ENCODE peak calls at places on chromosomes 3 and 15, in six cellular contexts. Y is CD8-positive, alpha-beta T cell; G is mammary epithelial cell; U is brain microvascular endothelial cell; R is HepG2; C is GM23248. F is an unnamed sample.

GRCh38 chr3:38542401-38543298 is 46.5 kb downstream of the EXOG start:
- DNase-seq in Y (no peak), C (no peak), R (no peak), U (no peak), G (no peak), F (no peak)

GRCh38 chr15:58472821-58473581 is 41.2 kb downstream of the LIPC start:
- DNase-seq in C (no peak), G (peak; percentile 88), R (no peak), U (no peak), Y (peak; percentile 27), F (peak; percentile 28)

GRCh38 chr3:173221010-173221409 is 80.0 kb upstream of the SPATA16 start:
- DNase-seq in R (peak; percentile 5), G (peak; percentile 1), U (no peak), Y (no peak), C (peak; percentile 43), F (no peak)

GRCh38 chr15:62809106-62809967 is 233.2 kb upstream of the TPM1 start:
- DNase-seq in U (peak; percentile 31), R (peak; percentile 23), C (peak; percentile 78), Y (no peak), G (peak; percentile 32), F (no peak)

GRCh38 chr15:63234479-63234878 is 42.9 kb upstream of the APH1B start:
- DNase-seq in U (peak; percentile 80), R (no peak), C (peak; percentile 68), Y (no peak), G (peak; percentile 44), F (peak; percentile 65)

GRCh38 chr15:71547066-71547465 is 263.3 kb upstream of the NR2E3 start:
- DNase-seq in G (no peak), Y (no peak), R (no peak), C (no peak), U (no peak), F (no peak)

GRCh38 chr3:181561130-181561529 is 150.6 kb upstream of the SOX2 start:
- DNase-seq in R (no peak), U (no peak), C (no peak), Y (no peak), G (no peak), F (no peak)

GRCh38 chr3:25664066-25664809 is 469 bp downstream of the TOP2B start:
- DNase-seq in U (peak; percentile 39), G (peak; percentile 57), C (peak; percentile 81), R (peak; percentile 29), Y (peak; percentile 56), F (peak; percentile 66)

GRCh38 chr3:156997351-156997750 is 162.6 kb downstream of the CCNL1 start:
- DNase-seq in R (no peak), U (no peak), G (peak; percentile 43), C (peak; percentile 35), Y (no peak), F (no peak)

GRCh38 chr15:78341057-78341763 is 1.1 kb downstream of the CRABP1 start:
- DNase-seq in U (no peak), R (no peak), G (peak; percentile 21), C (no peak), Y (no peak), F (no peak)

GRCh38 chr15:78343431-78343830 is 3.3 kb downstream of the CRABP1 start:
- DNase-seq in U (no peak), G (no peak), C (no peak), Y (no peak), R (no peak), F (no peak)

GRCh38 chr15:78350058-78350457 is 9.9 kb downstream of the CRABP1 start:
- DNase-seq in C (no peak), U (no peak), G (no peak), Y (no peak), R (no peak), F (no peak)

GRCh38 chr15:78347586-78348543 is 7.7 kb downstream of the CRABP1 start:
- DNase-seq in G (peak; percentile 23), U (no peak), Y (no peak), C (no peak), R (no peak), F (no peak)

GRCh38 chr15:78345726-78346125 is 5.6 kb downstream of the CRABP1 start:
- DNase-seq in U (no peak), R (no peak), C (no peak), G (no peak), Y (no peak), F (no peak)
- H3K27me3 ChIP-seq in U (peaks cover 57% of the 10 kb centered on the region), R (peaks cover 57% of the 10 kb centered on the region), C (peaks cover 54% of the 10 kb centered on the region), G (peaks cover 20% of the 10 kb centered on the region), Y (peaks cover 7% of the 10 kb centered on the region), F (peaks cover 47% of the 10 kb centered on the region)

GRCh38 chr15:37585966-37586656 is 348.3 kb upstream of the TMCO5A start:
- DNase-seq in C (peak; percentile 80), G (no peak), Y (no peak), R (no peak), U (peak; percentile 7), F (peak; percentile 42)
- H3K27me3 ChIP-seq in C (peaks cover 29% of the 10 kb centered on the region), G (no peaks in the 10 kb centered on the region), Y (no peaks in the 10 kb centered on the region), R (no peaks in the 10 kb centered on the region), U (no peaks in the 10 kb centered on the region), F (no peaks in the 10 kb centered on the region)

GRCh38 chr3:73510298-73510697 is 114.4 kb downstream of the PDZRN3 start:
- DNase-seq in C (peak; percentile 12), U (no peak), Y (no peak), R (no peak), G (no peak), F (no peak)
- H3K27me3 ChIP-seq in C (no peaks in the 10 kb centered on the region), U (no peaks in the 10 kb centered on the region), Y (no peaks in the 10 kb centered on the region), R (no peaks in the 10 kb centered on the region), G (no peaks in the 10 kb centered on the region), F (no peaks in the 10 kb centered on the region)

GRCh38 chr15:77698481-77698880 is 65.8 kb upstream of the LINGO1 start:
- DNase-seq in U (no peak), G (no peak), C (no peak), Y (no peak), R (no peak), F (no peak)
- H3K27me3 ChIP-seq in U (peaks cover 12% of the 10 kb centered on the region), G (no peaks in the 10 kb centered on the region), C (no peaks in the 10 kb centered on the region), Y (no peaks in the 10 kb centered on the region), R (peaks cover 19% of the 10 kb centered on the region), F (no peaks in the 10 kb centered on the region)

GRCh38 chr3:48591886-48592518 is 3.1 kb downstream of the COL7A1 start:
- DNase-seq in G (no peak), R (no peak), C (no peak), U (no peak), Y (no peak), F (no peak)
- H3K27me3 ChIP-seq in G (no peaks in the 10 kb centered on the region), R (peaks cover 4% of the 10 kb centered on the region), C (no peaks in the 10 kb centered on the region), U (no peaks in the 10 kb centered on the region), Y (no peaks in the 10 kb centered on the region), F (no peaks in the 10 kb centered on the region)

GRCh38 chr3:5010706-5011554 is 31.7 kb downstream of the BHLHE40 start:
- DNase-seq in G (no peak), C (peak; percentile 52), U (no peak), R (no peak), Y (no peak), F (no peak)
- H3K27me3 ChIP-seq in G (no peaks in the 10 kb centered on the region), C (no peaks in the 10 kb centered on the region), U (no peaks in the 10 kb centered on the region), R (peaks cover 38% of the 10 kb centered on the region), Y (no peaks in the 10 kb centered on the region), F (no peaks in the 10 kb centered on the region)

GRCh38 chr15:74827632-74828031 is 1.2 kb downstream of the CPLX3 start:
- DNase-seq in U (no peak), Y (no peak), R (no peak), G (no peak), C (no peak), F (no peak)
- H3K27me3 ChIP-seq in U (peaks cover 24% of the 10 kb centered on the region), Y (peaks cover 19% of the 10 kb centered on the region), R (peaks cover 65% of the 10 kb centered on the region), G (peaks cover 11% of the 10 kb centered on the region), C (peaks cover 6% of the 10 kb centered on the region), F (peaks cover 6% of the 10 kb centered on the region)

DNA sequence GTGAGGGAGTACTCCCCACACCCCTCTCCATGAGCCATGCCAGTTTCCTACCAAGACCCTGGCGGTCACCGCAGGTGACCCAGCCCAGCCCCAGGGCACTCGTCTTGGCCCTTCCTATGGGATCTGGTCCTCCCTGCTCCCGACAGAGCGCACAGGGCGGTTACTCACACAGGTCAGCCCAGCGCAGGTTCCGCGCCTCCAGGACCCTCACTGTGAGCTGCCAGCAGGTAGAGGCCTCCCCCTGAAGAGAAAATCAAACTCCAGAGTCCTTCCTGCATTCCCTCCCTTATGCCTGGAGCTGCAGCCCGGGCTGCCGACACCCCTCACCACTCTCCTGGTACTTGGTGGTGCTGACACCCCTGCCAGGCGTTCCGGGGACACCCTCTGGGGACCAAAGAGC is 6.9 kb downstream of the PLA2G4D start:
- DNase-seq in C (no peak), G (no peak), R (no peak), Y (no peak), U (no peak), F (no peak)
- H3K27me3 ChIP-seq in C (peaks cover 42% of the 10 kb centered on the region), G (no peaks in the 10 kb centered on the region), R (peaks cover 59% of the 10 kb centered on the region), Y (no peaks in the 10 kb centered on the region), U (peaks cover 2% of the 10 kb centered on the region), F (no peaks in the 10 kb centered on the region)

DNA sequence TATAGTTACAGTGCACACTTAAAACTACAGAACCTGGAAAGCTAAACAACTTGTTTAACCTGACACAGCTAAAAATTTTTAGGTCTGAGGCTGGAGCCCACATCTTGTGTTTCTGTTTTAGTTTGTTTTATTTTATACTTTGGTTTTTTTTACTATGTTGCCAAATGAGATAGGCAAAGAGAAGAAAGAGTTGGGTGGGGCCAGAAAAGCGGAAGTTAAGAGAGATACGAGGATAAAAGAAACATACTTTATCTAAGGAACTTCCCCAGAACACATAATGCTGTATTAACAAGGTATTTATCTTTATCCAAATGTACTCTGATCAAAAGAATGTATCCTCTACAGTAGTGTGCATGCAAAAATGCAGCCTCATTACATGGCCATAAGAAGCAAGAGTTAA is 1145.7 kb downstream of the EPHA3 start:
- DNase-seq in Y (no peak), C (no peak), R (no peak), G (no peak), U (no peak), F (no peak)
- H3K27me3 ChIP-seq in Y (no peaks in the 10 kb centered on the region), C (no peaks in the 10 kb centered on the region), R (no peaks in the 10 kb centered on the region), G (no peaks in the 10 kb centered on the region), U (no peaks in the 10 kb centered on the region), F (no peaks in the 10 kb centered on the region)

GRCh38 chr15:89486726-89487050 is 9.7 kb downstream of the RHCG start:
- DNase-seq in R (no peak), C (peak; percentile 22), Y (peak; percentile 30), U (no peak), G (peak; percentile 26), F (no peak)
- H3K27me3 ChIP-seq in R (peaks cover 22% of the 10 kb centered on the region), C (peaks cover 38% of the 10 kb centered on the region), Y (no peaks in the 10 kb centered on the region), U (peaks cover 4% of the 10 kb centered on the region), G (no peaks in the 10 kb centered on the region), F (no peaks in the 10 kb centered on the region)

F was measured in MG63.